ENCODE peak calls at places on chromosome 15, in eight cellular contexts. T is tibial artery, N is T-helper 17 cell, H is NCI-H510A treated with DMSO at 0.1 percent for 48 hours, D is AG04450, B is sciatic nerve, W is fibroblast of mammary gland, G is frontal cortex. J is an unnamed sample.

GRCh38 chr15:98904466-98905048 is 103.0 kb downstream of the PGPEP1L start:
- DNase-seq in T (peak), D (peak), B (no peak), G (peak), N (no peak), H (peak), W (peak), J (no peak)

GRCh38 chr15:98889930-98890695 is 117.5 kb downstream of the PGPEP1L start:
- DNase-seq in N (no peak), G (no peak), H (no peak), D (peak), T (no peak), W (peak), B (no peak), J (no peak)

GRCh38 chr15:44710236-44711088 is 661 bp downstream of the PATL2 start:
- DNase-seq in H (no peak), T (peak), W (peak), D (no peak), G (no peak), N (no peak), B (no peak), J (peak)

GRCh38 chr15:100612539-100612938 is 10.2 kb downstream of the ASB7 start:
- DNase-seq in H (no peak), B (no peak), D (no peak), W (no peak), N (no peak), G (no peak), T (no peak), J (no peak)

GRCh38 chr15:42736793-42737528 is at the start of gene CDAN1:
- DNase-seq in N (peak), G (peak), B (peak), D (peak), H (peak), T (peak), W (peak), J (peak)

GRCh38 chr15:81256916-81257315 is 60.2 kb downstream of the IL16 start:
- DNase-seq in D (no peak), G (no peak), W (peak), B (no peak), H (peak), T (no peak), N (no peak), J (no peak)

GRCh38 chr15:43270676-43271306 is 4.1 kb upstream of the TGM5 start:
- DNase-seq in H (no peak), T (no peak), D (no peak), B (no peak), N (no peak), W (no peak), G (no peak), J (peak)

GRCh38 chr15:88497109-88497761 is 29.7 kb downstream of the MRPS11 start:
- DNase-seq in B (no peak), W (no peak), G (no peak), T (no peak), N (no peak), H (no peak), D (no peak), J (no peak)

GRCh38 chr15:72353266-72353665 is 22.5 kb downstream of the HEXA start:
- DNase-seq in T (no peak), B (no peak), G (no peak), N (no peak), H (no peak), D (no peak), W (peak), J (no peak)

GRCh38 chr15:31280831-31281216 is 45.8 kb upstream of the KLF13 start:
- DNase-seq in G (no peak), H (no peak), B (no peak), N (no peak), W (no peak), T (no peak), D (no peak), J (no peak)

GRCh38 chr15:46059921-46060565 is 425.2 kb downstream of the SQOR start:
- DNase-seq in B (no peak), W (no peak), N (no peak), G (no peak), H (no peak), D (no peak), T (no peak), J (no peak)

GRCh38 chr15:36784098-36784670 is 204.8 kb downstream of the CDIN1 start:
- DNase-seq in T (no peak), B (no peak), H (no peak), G (no peak), W (no peak), D (no peak), N (no peak), J (no peak)

J was measured in memory B cell.